ENCODE peak calls at places on chromosome 7, in six cellular contexts. M is cardiac muscle cell; L is Jurkat, Clone E6-1; X is lung; S is LNCaP clone FGC; F is brain microvascular endothelial cell. B is an unnamed sample.

GRCh38 chr7:131619336-131620305 is 63.2 kb upstream of the PODXL start:
- DNase-seq in M (no peak), L (no peak), X (no peak), S (no peak), F (no peak), B (no peak)

GRCh38 chr7:149489391-149490024 is 8.1 kb downstream of the ZNF746 start:
- DNase-seq in M (no peak), L (no peak), X (no peak), S (no peak), F (no peak), B (no peak)

GRCh38 chr7:22351878-22352277 is 5.1 kb downstream of the RAPGEF5 start:
- DNase-seq in M (no peak), L (no peak), X (no peak), S (no peak), F (no peak), B (no peak)

GRCh38 chr7:151964951-151965350 is 8.7 kb downstream of the GALNTL5 start:
- DNase-seq in M (no peak), L (no peak), X (no peak), S (no peak), F (no peak), B (no peak)

GRCh38 chr7:110898516-110898915 is 192.4 kb upstream of the LRRN3 start:
- DNase-seq in M (no peak), L (no peak), X (no peak), S (no peak), F (no peak), B (no peak)

GRCh38 chr7:151409555-151410404 is at the start of gene WDR86:
- DNase-seq in M (peak; percentile 65), L (no peak), X (no peak), S (no peak), F (no peak), B (no peak)

GRCh38 chr7:78912781-78913180 is 540.7 kb downstream of the MAGI2 start:
- DNase-seq in M (peak; percentile 1), L (no peak), X (no peak), S (no peak), F (peak; percentile 18), B (no peak)

GRCh38 chr7:18753972-18754610 is 258.5 kb downstream of the HDAC9 start:
- DNase-seq in M (peak; percentile 57), L (no peak), X (no peak), S (no peak), F (peak; percentile 95), B (no peak)

GRCh38 chr7:157000741-157001653 is 9.5 kb downstream of the MNX1 start:
- DNase-seq in M (no peak), L (no peak), X (no peak), S (no peak), F (no peak), B (no peak)

GRCh38 chr7:27793780-27794179 is 53.8 kb downstream of the TAX1BP1 start:
- DNase-seq in M (no peak), L (no peak), X (no peak), S (no peak), F (no peak), B (no peak)

GRCh38 chr7:151249034-151249731 is 689 bp upstream of the SMARCD3 start:
- DNase-seq in M (peak; percentile 77), L (no peak), X (peak; percentile 56), S (no peak), F (peak; percentile 59), B (no peak)

GRCh38 chr7:150994141-150994837 is 3.5 kb downstream of the NOS3 start:
- DNase-seq in M (peak; percentile 65), L (peak; percentile 65), X (no peak), S (no peak), F (no peak), B (no peak)

GRCh38 chr7:85004402-85004801 is 182.5 kb downstream of the SEMA3D start:
- DNase-seq in M (no peak), L (no peak), X (no peak), S (no peak), F (peak; percentile 23), B (no peak)

GRCh38 chr7:106731637-106732036 is 70.7 kb upstream of the CCDC71L start:
- DNase-seq in M (peak; percentile 81), L (no peak), X (no peak), S (no peak), F (no peak), B (no peak)

GRCh38 chr7:69457912-69458491 is 140.3 kb upstream of the AUTS2 start:
- DNase-seq in M (peak; percentile 47), L (no peak), X (no peak), S (no peak), F (no peak), B (peak; percentile 38)

GRCh38 chr7:115707684-115708341 is 322.8 kb downstream of the TFEC start:
- DNase-seq in M (no peak), L (no peak), X (no peak), S (no peak), F (no peak), B (no peak)

GRCh38 chr7:76340617-76341131 is 18.1 kb downstream of the YWHAG start:
- DNase-seq in M (peak; percentile 82), L (no peak), X (no peak), S (no peak), F (no peak), B (no peak)

GRCh38 chr7:29336851-29337627 is 142.5 kb downstream of the CHN2 start:
- DNase-seq in M (no peak), L (no peak), X (no peak), S (peak; percentile 73), F (no peak), B (no peak)

GRCh38 chr7:46576950-46577349 is 655.9 kb upstream of the IGFBP3 start:
- DNase-seq in M (peak; percentile 81), L (no peak), X (no peak), S (no peak), F (peak; percentile 30), B (no peak)

GRCh38 chr7:961546-962400 is 7.3 kb upstream of the ADAP1 start:
- DNase-seq in M (no peak), L (no peak), X (no peak), S (no peak), F (no peak), B (no peak)

GRCh38 chr7:23074443-23075244 is 30.9 kb upstream of the KLHL7 start:
- DNase-seq in M (peak; percentile 12), L (no peak), X (no peak), S (peak; percentile 90), F (no peak), B (no peak)

GRCh38 chr7:101402081-101402779 is 39.6 kb downstream of the COL26A1 start:
- DNase-seq in M (peak; percentile 23), L (no peak), X (no peak), S (peak; percentile 31), F (peak; percentile 18), B (peak; percentile 86)
- H3K4me3 ChIP-seq in M (no peak overlapping the region), L (no peak overlapping the region), X (no peak overlapping the region), S (no peak overlapping the region), F (no peak overlapping the region), B (no peak overlapping the region)

GRCh38 chr7:87154569-87154968 is 2.3 kb downstream of the DMTF1 start:
- DNase-seq in M (no peak), L (no peak), X (no peak), S (no peak), F (no peak), B (no peak)
- H3K4me3 ChIP-seq in M (peak overlapping the region; percentile 84), L (no peak overlapping the region), X (no peak overlapping the region), S (peak overlapping the region; percentile 78), F (peak overlapping the region; percentile 83), B (peak overlapping the region; percentile 88)

DNA sequence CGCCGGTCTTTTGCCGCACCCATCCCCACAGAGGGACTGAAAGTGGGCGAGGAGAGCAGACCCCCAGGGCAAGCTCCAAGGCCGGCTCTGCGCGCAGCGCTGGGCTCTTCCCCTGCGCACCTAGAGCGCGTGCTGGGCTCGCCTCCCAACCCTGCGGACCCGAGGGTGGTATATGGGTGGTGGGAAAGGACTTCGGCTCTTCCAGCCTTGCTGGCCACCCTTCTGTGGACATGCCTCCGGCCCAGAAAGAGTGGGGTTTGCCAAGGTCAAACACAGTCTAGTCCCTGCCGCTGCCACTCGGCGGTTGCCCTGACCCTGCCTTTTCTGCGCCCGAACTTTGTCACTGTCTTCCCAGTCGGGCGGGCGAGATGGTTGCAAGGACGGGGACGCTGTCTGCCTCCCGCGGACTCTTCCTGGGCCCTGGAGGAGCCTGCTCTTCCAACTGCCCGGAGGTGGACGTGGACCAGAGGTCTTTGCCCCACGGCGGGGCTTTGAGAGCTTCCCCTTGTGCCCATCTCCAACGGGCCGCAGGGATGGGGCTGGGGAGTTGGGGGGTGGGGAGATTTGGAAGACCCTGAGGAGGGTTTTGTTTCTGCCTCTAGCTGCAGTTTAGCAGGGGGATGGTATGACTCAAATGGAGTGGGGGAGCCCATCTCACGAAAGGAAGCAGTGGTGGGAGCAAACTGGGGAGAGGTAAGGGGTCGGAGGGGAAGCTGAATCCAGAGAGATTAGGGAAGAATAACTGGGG is 1.5 kb downstream of the ADCY1 start:
- DNase-seq in M (no peak), L (no peak), X (no peak), S (no peak), F (no peak), B (no peak)
- H3K4me3 ChIP-seq in M (peak overlapping the region; percentile 92), L (no peak overlapping the region), X (no peak overlapping the region), S (peak overlapping the region; percentile 60), F (no peak overlapping the region), B (peak overlapping the region; percentile 43)

GRCh38 chr7:122984021-122984420 is 11.5 kb downstream of the TAS2R16 start:
- DNase-seq in M (no peak), L (no peak), X (no peak), S (no peak), F (no peak), B (no peak)

GRCh38 chr7:122987463-122987862 is 8.0 kb downstream of the TAS2R16 start:
- DNase-seq in M (no peak), L (no peak), X (no peak), S (no peak), F (no peak), B (no peak)

GRCh38 chr7:122989041-122989440 is 6.5 kb downstream of the TAS2R16 start:
- DNase-seq in M (no peak), L (no peak), X (no peak), S (no peak), F (no peak), B (no peak)

GRCh38 chr7:122989577-122989976 is 5.9 kb downstream of the TAS2R16 start:
- DNase-seq in M (no peak), L (no peak), X (no peak), S (no peak), F (no peak), B (no peak)

DNA sequence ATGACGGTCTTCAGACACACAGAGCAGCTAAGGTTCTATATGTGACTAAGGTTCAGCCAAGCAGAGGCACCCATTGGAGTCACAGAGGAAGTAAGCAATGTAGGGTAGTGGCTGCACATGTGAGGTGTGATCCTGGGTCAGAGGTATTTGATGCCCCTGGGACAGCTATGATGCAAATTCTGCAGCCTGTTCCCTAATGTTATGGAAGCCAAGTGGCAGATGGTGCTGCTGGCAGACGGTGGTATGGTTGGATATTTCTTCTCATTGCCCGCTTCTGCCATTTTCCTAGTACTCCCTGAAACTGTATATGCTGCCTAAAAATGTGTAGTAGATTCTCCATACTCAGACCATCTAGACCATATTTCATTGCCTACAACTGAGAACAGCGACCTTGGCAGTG is 7.2 kb downstream of the TAS2R16 start:
- DNase-seq in M (no peak), L (no peak), X (no peak), S (no peak), F (no peak), B (no peak)
- H3K4me3 ChIP-seq in M (no peak overlapping the region), L (no peak overlapping the region), X (no peak overlapping the region), S (no peak overlapping the region), F (no peak overlapping the region), B (no peak overlapping the region)